ENCODE peak calls at places on chromosome 20, in six cellular contexts. Z is A549, H is endothelial cell of umbilical vein, X is K562, R is GM12878, Y is HCT116. O is an unnamed sample.

GRCh38 chr20:48783533-48784272 is 44.1 kb downstream of the PREX1 start:
- DNase-seq in Z (no peak), H (no peak), X (no peak), R (no peak), Y (no peak), O (no peak)

GRCh38 chr20:55740076-55740475 is 265.2 kb downstream of the CBLN4 start:
- DNase-seq in Z (no peak), H (no peak), X (no peak), R (no peak), Y (no peak), O (no peak)

GRCh38 chr20:32976746-32977145 is 27.5 kb downstream of the SUN5 start:
- DNase-seq in Z (no peak), H (no peak), X (no peak), R (no peak), Y (no peak), O (no peak)

GRCh38 chr20:59016795-59017492 is 2.3 kb upstream of the TUBB1 start:
- DNase-seq in Z (no peak), H (peak; percentile 37), X (no peak), R (no peak), Y (no peak), O (no peak)

GRCh38 chr20:47304287-47304686 is 52.2 kb downstream of the ZMYND8 start:
- DNase-seq in Z (peak; percentile 55), H (peak; percentile 57), X (no peak), R (no peak), Y (no peak), O (no peak)

GRCh38 chr20:44494266-44494665 is 18.6 kb downstream of the TTPAL start:
- DNase-seq in Z (peak; percentile 28), H (no peak), X (no peak), R (no peak), Y (no peak), O (no peak)

GRCh38 chr20:19995220-19995863 is 21.8 kb upstream of the NAA20 start:
- DNase-seq in Z (peak; percentile 61), H (peak; percentile 65), X (peak; percentile 51), R (no peak), Y (peak; percentile 21), O (peak; percentile 73)

GRCh38 chr20:21396921-21397340 is 395 bp downstream of the NKX2-4 start:
- DNase-seq in Z (no peak), H (no peak), X (no peak), R (no peak), Y (no peak), O (no peak)

GRCh38 chr20:36162272-36162966 is 7.9 kb downstream of the EPB41L1 start:
- DNase-seq in Z (no peak), H (no peak), X (peak; percentile 75), R (no peak), Y (no peak), O (peak; percentile 28)

GRCh38 chr20:43448748-43449535 is 8.8 kb upstream of the SRSF6 start:
- DNase-seq in Z (peak; percentile 56), H (peak; percentile 78), X (peak; percentile 75), R (peak; percentile 13), Y (peak; percentile 36), O (peak; percentile 68)

GRCh38 chr20:21096321-21097043 is 9.7 kb downstream of the LINC00237 start:
- DNase-seq in Z (peak; percentile 66), H (peak; percentile 20), X (peak; percentile 57), R (peak; percentile 17), Y (peak; percentile 68), O (peak; percentile 30)

GRCh38 chr20:11193241-11193640 is 519.4 kb upstream of the JAG1 start:
- DNase-seq in Z (no peak), H (no peak), X (no peak), R (no peak), Y (no peak), O (peak; percentile 3)

GRCh38 chr20:24964518-24964838 is 15.4 kb downstream of the CST7 start:
- DNase-seq in Z (no peak), H (no peak), X (no peak), R (no peak), Y (no peak), O (no peak)

GRCh38 chr20:23149623-23150279 is 63.6 kb upstream of the CD93 start:
- DNase-seq in Z (no peak), H (no peak), X (peak; percentile 3), R (no peak), Y (no peak), O (no peak)

GRCh38 chr20:51076841-51077543 is 54.1 kb upstream of the KCNG1 start:
- DNase-seq in Z (no peak), H (no peak), X (no peak), R (no peak), Y (no peak), O (no peak)

GRCh38 chr20:14193885-14194284 is 143.5 kb downstream of the FLRT3 start:
- DNase-seq in Z (peak; percentile 21), H (no peak), X (no peak), R (no peak), Y (no peak), O (peak; percentile 6)

GRCh38 chr20:24765316-24766142 is 183.5 kb upstream of the CST7 start:
- DNase-seq in Z (no peak), H (no peak), X (no peak), R (no peak), Y (no peak), O (no peak)

GRCh38 chr20:48440916-48441315 is 386.9 kb downstream of the PREX1 start:
- DNase-seq in Z (no peak), H (no peak), X (no peak), R (no peak), Y (no peak), O (no peak)

GRCh38 chr20:43968341-43968740 is 53.7 kb downstream of the TOX2 start:
- DNase-seq in Z (no peak), H (no peak), X (no peak), R (no peak), Y (no peak), O (no peak)

GRCh38 chr20:47802975-47803374 is 17.7 kb upstream of the SULF2 start:
- DNase-seq in Z (no peak), H (no peak), X (no peak), R (no peak), Y (no peak), O (no peak)

DNA sequence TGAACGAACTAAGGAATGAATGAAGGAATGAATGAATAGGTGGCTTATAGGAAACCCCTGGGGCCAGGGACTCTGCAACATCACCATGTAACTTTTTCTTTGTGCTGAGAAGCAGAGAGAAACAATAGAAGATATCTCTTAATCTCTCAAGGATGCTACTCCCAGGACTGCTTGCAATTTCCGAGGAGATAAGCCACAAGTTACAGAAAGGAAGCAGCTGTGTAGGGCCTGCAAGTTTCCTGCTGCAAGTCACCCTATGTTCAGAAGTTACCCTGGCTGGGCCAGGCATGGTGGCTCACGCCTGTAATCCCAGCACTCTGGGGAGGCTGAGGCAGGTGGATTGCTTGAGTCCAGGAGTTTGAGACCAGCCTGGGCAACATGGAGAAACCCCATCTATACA is 7.3 kb upstream of the MAVS start:
- DNase-seq in Z (no peak), H (peak; percentile 46), X (peak; percentile 71), R (no peak), Y (no peak), O (peak; percentile 76)
- TF ChIP-seq MAX in Z (no peak), H (no peak), X (no peak), R (no peak), Y (no peak), O (no peak)

DNA sequence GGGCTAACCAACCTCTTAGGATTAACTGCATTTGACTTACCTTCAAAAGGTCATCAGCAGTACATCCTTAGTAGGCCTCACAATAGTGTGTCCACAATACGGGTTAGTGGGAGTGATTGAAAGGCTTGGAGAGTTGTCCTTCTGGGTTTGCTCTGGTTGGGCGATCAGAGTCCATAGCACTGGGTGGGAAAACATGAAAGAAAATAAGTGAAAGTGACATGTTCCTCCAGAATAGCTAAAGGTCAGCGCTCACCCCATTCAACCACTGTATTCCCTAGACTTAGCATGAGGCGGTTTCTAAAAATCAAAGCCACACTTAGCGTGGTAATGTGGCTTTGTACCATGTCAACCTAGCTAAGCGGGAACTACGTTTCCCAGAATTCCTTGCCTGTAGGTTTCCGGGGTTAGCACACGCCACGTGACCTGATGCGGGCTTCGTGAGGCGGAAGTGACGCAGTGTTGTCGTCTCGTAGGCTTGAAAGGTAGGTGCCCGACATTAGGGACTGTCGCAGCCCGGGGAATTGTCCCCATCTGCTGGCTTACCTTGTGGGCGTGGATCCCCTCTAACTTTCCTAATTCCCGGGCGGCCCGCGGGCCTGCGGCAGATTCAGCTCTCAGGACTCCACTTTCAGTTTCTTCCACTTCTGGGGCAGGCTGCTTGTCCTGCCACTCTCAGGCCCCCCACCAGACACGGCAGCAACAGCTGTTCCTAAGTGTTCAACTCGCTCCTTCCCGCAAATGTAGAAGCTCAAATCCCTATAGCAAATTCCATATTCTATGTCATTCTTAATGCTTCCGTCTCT is 19.8 kb upstream of the SCP2D1 start:
- DNase-seq in Z (peak; percentile 94), H (peak; percentile 90), X (peak; percentile 90), R (peak; percentile 84), Y (peak; percentile 91), O (peak; percentile 92)
- TF ChIP-seq CTCF in Z (no peak), H (no peak), X (peak; percentile 11), R (peak; percentile 17), Y (no peak), O (no peak)

DNA sequence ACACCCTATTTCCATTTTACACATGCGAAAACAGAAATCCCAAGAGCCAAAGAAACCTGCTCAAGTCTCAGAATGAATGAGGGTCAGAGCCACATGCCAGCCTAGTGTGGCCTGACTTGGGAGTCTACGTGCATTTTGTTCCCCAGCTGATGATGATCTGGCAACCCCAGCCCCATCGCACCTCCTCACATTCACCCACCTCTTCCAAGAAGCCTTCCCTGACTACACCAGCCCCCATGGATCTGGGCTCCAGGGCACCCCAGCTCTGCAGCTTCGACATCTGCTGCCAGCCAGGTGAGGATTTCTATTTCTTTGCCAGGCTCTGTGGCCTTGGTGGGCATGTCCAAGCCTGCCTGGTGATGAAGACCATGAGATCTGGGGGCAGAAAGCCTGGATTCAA is 41.0 kb downstream of the ANGPT4 start:
- DNase-seq in Z (no peak), H (no peak), X (no peak), R (no peak), Y (no peak), O (no peak)
- TF ChIP-seq POLR2A in Z (no peak), H (no peak), X (no peak), R (no peak), Y (no peak), O (no peak)

GRCh38 chr20:18780731-18781130 is 32.9 kb upstream of the SCP2D1 start:
- DNase-seq in Z (no peak), H (no peak), X (no peak), R (no peak), Y (no peak), O (no peak)

GRCh38 chr20:18781509-18781908 is 32.1 kb upstream of the SCP2D1 start:
- DNase-seq in Z (no peak), H (no peak), X (no peak), R (no peak), Y (no peak), O (no peak)

GRCh38 chr20:18778993-18779392 is 34.6 kb upstream of the SCP2D1 start:
- DNase-seq in Z (no peak), H (no peak), X (peak; percentile 14), R (no peak), Y (no peak), O (no peak)

GRCh38 chr20:18788021-18788420 is 25.6 kb upstream of the SCP2D1 start:
- DNase-seq in Z (no peak), H (no peak), X (no peak), R (no peak), Y (no peak), O (no peak)

DNA sequence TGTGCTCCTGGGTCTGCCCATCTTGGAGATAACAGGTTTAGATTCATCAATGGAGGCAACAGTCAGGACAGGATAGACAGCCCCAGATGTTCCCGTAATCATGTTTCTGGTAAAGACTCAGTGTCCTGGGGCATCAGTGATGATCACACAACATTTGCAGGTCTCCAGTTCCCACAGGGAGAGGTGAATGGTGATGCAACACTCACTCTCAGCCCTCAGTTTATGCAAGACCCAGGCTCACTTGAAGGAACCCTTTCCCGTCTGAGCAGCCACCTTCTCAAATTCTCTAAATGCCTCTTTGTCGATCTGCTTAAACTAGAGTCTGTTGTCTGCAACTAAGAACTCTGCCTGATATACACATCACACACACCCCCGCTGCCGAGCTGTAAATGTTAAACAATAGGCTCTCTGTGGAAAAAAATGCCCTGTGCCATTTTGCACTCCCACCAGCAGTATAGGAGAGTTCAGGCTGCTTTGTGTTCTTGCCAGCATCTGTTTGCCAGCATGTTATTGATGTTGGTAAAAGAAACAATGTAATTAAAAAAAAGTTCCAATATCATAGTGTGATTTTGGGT is 30.1 kb upstream of the SCP2D1 start:
- DNase-seq in Z (no peak), H (no peak), X (no peak), R (no peak), Y (no peak), O (no peak)
- TF ChIP-seq MAX in Z (no peak), H (no peak), X (no peak), R (no peak), Y (no peak), O (no peak)

O was measured in NB4.